ENCODE peak calls at places on chromosome 2, in six cellular contexts. U, F, H, E, Z and S are unnamed samples.

GRCh38 chr2:238657132-238658053 is 190.5 kb upstream of the TWIST2 start:
- DNase-seq in U (no peak), H (peak; percentile 25), F (no peak), E (no peak), Z (no peak), S (peak; percentile 67)

GRCh38 chr2:60252581-60253170 is 300.8 kb downstream of the BCL11A start:
- DNase-seq in E (no peak), U (no peak), F (no peak), Z (no peak), H (no peak), S (no peak)

GRCh38 chr2:70443078-70443465 is 110.6 kb downstream of the TGFA start:
- DNase-seq in F (no peak), Z (no peak), H (no peak), U (no peak), E (no peak), S (no peak)

GRCh38 chr2:43948370-43948769 is 47.4 kb downstream of the LRPPRC start:
- DNase-seq in E (no peak), Z (no peak), U (no peak), F (no peak), H (no peak), S (no peak)

GRCh38 chr2:42116195-42117181 is 52.7 kb upstream of the EML4 start:
- DNase-seq in F (no peak), U (no peak), H (no peak), Z (no peak), E (no peak), S (peak; percentile 72)

GRCh38 chr2:20868377-20868776 is 45.5 kb upstream of the LDAH start:
- DNase-seq in U (no peak), Z (peak; percentile 2), E (no peak), F (peak; percentile 89), H (no peak), S (no peak)

GRCh38 chr2:222733846-222734689 is 62.6 kb downstream of the MOGAT1 start:
- DNase-seq in Z (no peak), E (no peak), H (no peak), U (no peak), F (no peak), S (peak; percentile 53)

GRCh38 chr2:157334797-157335196 is 9.2 kb upstream of the ERMN start:
- DNase-seq in F (no peak), Z (no peak), E (no peak), U (no peak), H (no peak), S (no peak)

GRCh38 chr2:20608666-20609348 is 42.1 kb downstream of the HS1BP3 start:
- DNase-seq in E (no peak), Z (no peak), F (no peak), H (no peak), U (no peak), S (no peak)

GRCh38 chr2:143629344-143629743 is 500.1 kb downstream of the ARHGAP15 start:
- DNase-seq in F (no peak), U (peak; percentile 28), E (peak; percentile 11), Z (no peak), H (peak; percentile 68), S (peak; percentile 45)

GRCh38 chr2:55112229-55113016 is 62.2 kb upstream of the RTN4 start:
- DNase-seq in Z (no peak), U (no peak), E (no peak), F (no peak), H (no peak), S (peak; percentile 87)

GRCh38 chr2:113251118-113251517 is 27.6 kb downstream of the PAX8 start:
- DNase-seq in E (no peak), F (peak; percentile 46), U (peak; percentile 21), H (no peak), Z (peak; percentile 35), S (no peak)

GRCh38 chr2:64151498-64151897 is 7.3 kb upstream of the PELI1 start:
- DNase-seq in Z (no peak), F (no peak), U (no peak), H (no peak), E (no peak), S (no peak)

GRCh38 chr2:71725836-71726235 is 272.5 kb downstream of the DYSF start:
- DNase-seq in H (no peak), Z (no peak), E (no peak), F (no peak), U (no peak), S (no peak)

GRCh38 chr2:217071416-217071815 is 211.6 kb upstream of the TNP1 start:
- DNase-seq in Z (no peak), H (no peak), F (no peak), E (no peak), U (no peak), S (no peak)

GRCh38 chr2:167135691-167136090 is 247.4 kb downstream of the XIRP2 start:
- DNase-seq in U (peak; percentile 20), H (no peak), Z (no peak), F (peak; percentile 7), E (no peak), S (no peak)

GRCh38 chr2:27296466-27296865 is 11.8 kb downstream of the UCN start:
- DNase-seq in F (no peak), E (no peak), Z (no peak), U (no peak), H (no peak), S (peak; percentile 47)

GRCh38 chr2:235670974-235671787 is 177.3 kb downstream of the AGAP1 start:
- DNase-seq in Z (peak; percentile 13), E (no peak), H (no peak), U (no peak), F (no peak), S (no peak)

GRCh38 chr2:69830045-69830905 is 815 bp downstream of the GMCL1 start:
- DNase-seq in H (no peak), Z (peak; percentile 41), U (peak; percentile 65), E (peak; percentile 40), F (peak; percentile 67), S (peak; percentile 59)

GRCh38 chr2:152037711-152038110 is 61.1 kb downstream of the CACNB4 start:
- DNase-seq in Z (no peak), E (no peak), H (no peak), U (no peak), F (no peak), S (no peak)

GRCh38 chr2:44242929-44243328 is 32.4 kb upstream of the SLC3A1 start:
- DNase-seq in E (no peak), F (no peak), U (no peak), Z (no peak), H (no peak), S (peak; percentile 28)